ENCODE peak calls at places on chromosomes 2 and 18, in five cellular contexts. F is GM12878, U is SK-N-SH, E is K562, C is A549. T is an unnamed sample.

GRCh38 chr2:144502356-144502755 is 17.6 kb downstream of the ZEB2 start:
- DNase-seq in U (no peak), F (no peak), C (no peak), E (no peak), T (no peak)

GRCh38 chr2:112794131-112794733 is 9.9 kb upstream of the IL1A start:
- DNase-seq in U (no peak), C (peak; percentile 87), F (no peak), E (peak; percentile 59), T (peak; percentile 96)

GRCh38 chr2:10136187-10136934 is 13.8 kb downstream of the RRM2 start:
- DNase-seq in U (no peak), C (peak; percentile 31), E (no peak), F (no peak), T (no peak)

GRCh38 chr2:233082222-233082933 is 22.2 kb downstream of the INPP5D start:
- DNase-seq in U (no peak), C (no peak), F (peak; percentile 95), E (no peak), T (no peak)

GRCh38 chr2:37156857-37157714 is at the start of gene EIF2AK2:
- DNase-seq in E (peak; percentile 84), U (peak; percentile 100), C (peak; percentile 89), F (no peak), T (peak; percentile 76)

GRCh38 chr18:51537487-51537886 is 340.0 kb upstream of the MEX3C start:
- DNase-seq in C (peak; percentile 40), U (peak; percentile 50), F (peak; percentile 2), E (no peak), T (no peak)

GRCh38 chr2:33552758-33553461 is 46.2 kb downstream of the FAM98A start:
- DNase-seq in E (no peak), U (no peak), F (no peak), C (peak; percentile 34), T (peak; percentile 52)

GRCh38 chr2:176584333-176584732 is 315.1 kb downstream of the MTX2 start:
- DNase-seq in C (peak; percentile 72), E (no peak), F (no peak), U (no peak), T (peak; percentile 66)

GRCh38 chr2:181070119-181070833 is 89.9 kb downstream of the UBE2E3 start:
- DNase-seq in F (no peak), C (peak; percentile 61), E (no peak), U (no peak), T (peak; percentile 76)

GRCh38 chr18:36372902-36373301 is 75.4 kb downstream of the FHOD3 start:
- DNase-seq in C (no peak), F (no peak), E (no peak), U (no peak), T (peak; percentile 85)

GRCh38 chr2:54522624-54523281 is 66.6 kb downstream of the SPTBN1 start:
- DNase-seq in U (peak; percentile 60), F (peak; percentile 47), C (peak; percentile 79), E (peak; percentile 75), T (peak; percentile 59)

GRCh38 chr2:27379840-27380625 is 501 bp downstream of the ZNF513 start:
- DNase-seq in E (peak; percentile 34), U (peak; percentile 47), C (peak; percentile 59), F (no peak), T (peak; percentile 76)

GRCh38 chr2:128533101-128533500 is 214.4 kb upstream of the HS6ST1 start:
- DNase-seq in F (no peak), U (no peak), C (no peak), E (no peak), T (no peak)

GRCh38 chr2:100820346-100821254 is 661 bp downstream of the NPAS2 start:
- DNase-seq in F (no peak), U (no peak), E (no peak), C (no peak), T (no peak)

GRCh38 chr2:43846140-43846793 is 7.5 kb downstream of the ABCG8 start:
- DNase-seq in F (no peak), U (peak; percentile 2), C (no peak), E (peak; percentile 4), T (no peak)

GRCh38 chr2:56671973-56672569 is 488.3 kb downstream of the CCDC85A start:
- DNase-seq in E (no peak), U (no peak), C (peak; percentile 48), F (no peak), T (no peak)

GRCh38 chr18:77376043-77376732 is 126.5 kb downstream of the GALR1 start:
- DNase-seq in C (no peak), E (no peak), F (no peak), U (no peak), T (no peak)

GRCh38 chr2:16084274-16084673 is 143.9 kb downstream of the MYCN start:
- DNase-seq in F (no peak), C (no peak), E (no peak), U (no peak), T (no peak)

GRCh38 chr2:227248876-227249275 is 76.2 kb upstream of the MFF start:
- DNase-seq in C (no peak), E (no peak), F (no peak), U (no peak), T (no peak)

GRCh38 chr2:196821195-196821594 is 12.0 kb upstream of the C2orf66 start:
- DNase-seq in F (no peak), U (no peak), C (no peak), E (no peak), T (peak; percentile 71)

GRCh38 chr18:79698668-79699335 is 19.2 kb downstream of the CTDP1 start:
- DNase-seq in E (no peak), F (no peak), U (no peak), C (no peak), T (peak; percentile 84)

GRCh38 chr2:101736861-101737291 is 39.4 kb downstream of the MAP4K4 start:
- DNase-seq in F (no peak), U (no peak), E (no peak), C (no peak), T (peak; percentile 80)

GRCh38 chr2:184004945-184005672 is 593.2 kb upstream of the ZNF804A start:
- DNase-seq in C (no peak), U (no peak), F (no peak), E (no peak), T (no peak)

DNA sequence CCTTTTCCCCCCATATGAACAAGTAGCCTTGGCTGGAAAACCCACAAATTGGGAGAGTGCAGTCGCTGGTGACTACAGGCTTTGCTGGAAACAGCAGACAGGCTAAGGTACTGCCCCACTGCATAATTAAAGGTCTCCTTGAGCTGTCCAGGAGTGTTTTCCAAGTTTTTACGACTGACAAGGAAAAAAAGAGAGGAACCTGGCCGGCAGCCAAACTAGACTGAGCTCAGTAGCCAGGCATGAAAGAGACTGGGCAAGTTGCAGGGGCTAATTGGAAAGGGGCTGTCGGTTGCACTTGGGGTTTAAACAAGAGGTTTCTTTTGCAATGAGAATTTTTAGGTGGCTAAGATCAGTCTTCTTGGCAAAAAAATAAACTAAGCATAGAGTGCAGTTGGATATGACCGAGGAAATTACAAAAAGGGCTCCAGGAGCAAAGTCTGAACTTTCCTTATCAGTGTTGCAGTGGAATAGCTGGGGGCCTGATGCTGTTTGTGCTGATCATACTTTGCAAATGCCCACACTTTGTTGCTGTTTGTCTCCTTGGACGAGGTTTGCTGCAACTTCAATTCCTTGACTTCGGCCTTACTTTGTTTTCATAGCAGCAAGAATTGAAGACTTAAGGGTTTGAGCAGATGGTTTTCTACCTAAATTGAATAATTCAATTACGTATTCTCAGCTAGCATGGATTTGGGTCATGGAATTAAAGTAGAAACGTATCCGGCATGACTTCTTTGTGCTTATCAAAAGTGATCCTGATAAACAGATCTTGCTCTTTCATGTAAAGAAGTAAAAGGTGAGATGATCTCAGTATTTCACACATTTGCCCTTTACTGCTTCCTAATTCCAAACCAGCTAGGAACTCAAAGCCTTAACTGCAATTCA is 2.2 kb downstream of the GULP1 start:
- DNase-seq in U (peak; percentile 61), E (peak; percentile 17), F (no peak), C (peak; percentile 73), T (peak; percentile 78)
- TF ChIP-seq RCOR1 in U (no peak), E (no peak), F (no peak), C (no peak), T (no peak)

GRCh38 chr2:174839672-174840071 is 75.4 kb upstream of the CHRNA1 start:
- DNase-seq in C (no peak), E (no peak), F (no peak), U (no peak), T (no peak)

GRCh38 chr2:174833737-174834136 is 69.5 kb upstream of the CHRNA1 start:
- DNase-seq in F (no peak), C (no peak), U (no peak), E (no peak), T (no peak)

GRCh38 chr2:174835797-174836255 is 71.6 kb upstream of the CHRNA1 start:
- DNase-seq in U (no peak), E (no peak), C (no peak), F (no peak), T (peak; percentile 97)

GRCh38 chr2:174840436-174840835 is 76.2 kb upstream of the CHRNA1 start:
- DNase-seq in U (no peak), F (no peak), C (no peak), E (no peak), T (peak; percentile 82)

GRCh38 chr2:174836345-174836999 is 72.2 kb upstream of the CHRNA1 start:
- DNase-seq in C (peak; percentile 52), E (no peak), F (no peak), U (no peak), T (peak; percentile 97)
- TF ChIP-seq RFX5 in C (no peak), E (no peak), F (no peak), U (no peak), T (no peak)

GRCh38 chr18:62452280-62452824 is 70.5 kb upstream of the ZCCHC2 start:
- DNase-seq in E (no peak), C (peak; percentile 41), F (no peak), U (no peak), T (peak; percentile 19)
- TF ChIP-seq RCOR1 in E (no peak), C (no peak), F (no peak), U (no peak), T (no peak)

GRCh38 chr2:170360546-170361358 is 182.8 kb downstream of the MYO3B start:
- DNase-seq in U (no peak), F (no peak), E (no peak), C (no peak), T (no peak)

GRCh38 chr2:170354409-170354808 is 176.5 kb downstream of the MYO3B start:
- DNase-seq in E (no peak), F (no peak), U (no peak), C (no peak), T (no peak)

GRCh38 chr2:170359466-170359865 is 181.5 kb downstream of the MYO3B start:
- DNase-seq in U (no peak), F (no peak), C (no peak), E (no peak), T (no peak)

GRCh38 chr2:170350929-170351826 is 173.2 kb downstream of the MYO3B start:
- DNase-seq in E (no peak), U (no peak), C (no peak), F (no peak), T (no peak)

DNA sequence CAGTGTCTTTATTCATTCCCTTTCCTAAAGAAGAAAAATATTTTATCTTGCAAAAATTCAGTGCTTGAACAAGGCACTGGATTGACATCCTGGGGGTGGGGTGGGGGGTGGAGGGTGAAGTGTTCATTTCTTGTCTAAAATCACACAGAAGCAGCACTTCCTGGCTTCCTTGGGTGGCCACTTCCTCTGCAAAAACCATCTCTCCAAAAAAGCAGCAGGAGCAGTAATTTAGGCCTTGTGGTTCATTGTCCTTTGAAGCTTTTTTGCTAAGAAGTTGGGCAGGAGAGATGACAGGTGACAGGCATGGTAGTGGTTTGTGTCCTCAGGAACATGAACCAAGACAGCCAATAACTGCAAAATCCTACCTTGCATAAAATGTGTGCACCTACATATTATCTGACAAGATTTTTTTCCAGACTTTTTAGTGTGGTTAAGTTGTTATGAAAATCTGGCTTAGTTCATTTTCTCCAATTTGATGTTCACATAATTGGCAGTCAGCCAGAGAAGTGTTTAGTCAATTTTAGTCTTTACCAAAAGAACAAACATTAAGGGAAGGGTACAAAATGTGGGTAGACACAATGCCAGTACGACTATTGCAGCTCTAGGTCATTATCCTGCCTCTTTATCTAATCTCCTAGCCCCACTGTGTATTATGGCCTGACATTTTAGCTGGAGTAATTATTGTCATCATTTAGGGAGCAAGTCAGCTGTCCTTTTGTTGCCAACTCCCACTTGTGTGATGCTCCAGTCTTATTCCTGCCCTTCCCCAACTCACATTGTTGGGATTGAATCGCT is 177.1 kb downstream of the MYO3B start:
- DNase-seq in F (no peak), C (no peak), E (no peak), U (no peak), T (no peak)
- TF ChIP-seq RFX5 in F (no peak), C (no peak), E (no peak), U (no peak), T (no peak)